ENCODE peak calls at places on chromosome 16, in six cellular contexts. One of them, this sample, is unnamed.

GRCh38 chr16:4226251-4227039 is 15.4 kb downstream of the SRL start:
- DNase-seq in transverse colon: no peak
- DNase-seq in sigmoid colon: no peak
- DNase-seq in ovary: no peak
- DNase-seq in A549: no peak
- DNase-seq in upper lobe of left lung: no peak
- DNase-seq in this sample: no peak

GRCh38 chr16:24753437-24753836 is 24.0 kb downstream of the TNRC6A start:
- DNase-seq in upper lobe of left lung: no peak
- DNase-seq in ovary: no peak
- DNase-seq in A549: no peak
- DNase-seq in transverse colon: no peak
- DNase-seq in sigmoid colon: no peak
- DNase-seq in this sample: no peak

GRCh38 chr16:85846461-85846860 is 47.0 kb downstream of the COX4I1 start:
- DNase-seq in ovary: no peak
- DNase-seq in upper lobe of left lung: no peak
- DNase-seq in A549: no peak
- DNase-seq in sigmoid colon: no peak
- DNase-seq in transverse colon: no peak
- DNase-seq in this sample: no peak

GRCh38 chr16:27407158-27407557 is 5.2 kb downstream of the IL21R start:
- DNase-seq in transverse colon: no peak
- DNase-seq in A549: no peak
- DNase-seq in ovary: no peak
- DNase-seq in upper lobe of left lung: no peak
- DNase-seq in sigmoid colon: no peak
- DNase-seq in this sample: no peak

GRCh38 chr16:54178491-54178976 is 108.1 kb downstream of the IRX3 start:
- DNase-seq in transverse colon: no peak
- DNase-seq in ovary: no peak
- DNase-seq in sigmoid colon: no peak
- DNase-seq in upper lobe of left lung: peak
- DNase-seq in A549: no peak
- DNase-seq in this sample: no peak

GRCh38 chr16:31032736-31033708 is at the start of gene STX4:
- DNase-seq in A549: peak
- DNase-seq in transverse colon: peak
- DNase-seq in sigmoid colon: peak
- DNase-seq in upper lobe of left lung: peak
- DNase-seq in ovary: peak
- DNase-seq in this sample: peak

GRCh38 chr16:14576069-14576468 is 54.0 kb downstream of the PARN start:
- DNase-seq in sigmoid colon: no peak
- DNase-seq in A549: no peak
- DNase-seq in ovary: no peak
- DNase-seq in upper lobe of left lung: no peak
- DNase-seq in transverse colon: no peak
- DNase-seq in this sample: no peak

GRCh38 chr16:59665618-59666220 is 931.6 kb upstream of the GOT2 start:
- DNase-seq in upper lobe of left lung: no peak
- DNase-seq in ovary: no peak
- DNase-seq in sigmoid colon: no peak
- DNase-seq in transverse colon: no peak
- DNase-seq in A549: no peak
- DNase-seq in this sample: no peak

GRCh38 chr16:85757341-85757822 is 6.5 kb upstream of the C16orf74 start:
- DNase-seq in upper lobe of left lung: no peak
- DNase-seq in sigmoid colon: no peak
- DNase-seq in A549: no peak
- DNase-seq in transverse colon: no peak
- DNase-seq in ovary: no peak
- DNase-seq in this sample: no peak

GRCh38 chr16:59892376-59892775 is 1158.3 kb upstream of the GOT2 start:
- DNase-seq in ovary: no peak
- DNase-seq in upper lobe of left lung: no peak
- DNase-seq in sigmoid colon: no peak
- DNase-seq in A549: no peak
- DNase-seq in transverse colon: no peak
- DNase-seq in this sample: no peak

GRCh38 chr16:87808108-87808507 is 42.3 kb upstream of the KLHDC4 start:
- DNase-seq in ovary: no peak
- DNase-seq in sigmoid colon: no peak
- DNase-seq in transverse colon: no peak
- DNase-seq in upper lobe of left lung: no peak
- DNase-seq in A549: no peak
- DNase-seq in this sample: no peak

GRCh38 chr16:30051518-30051917 is 14.0 kb upstream of the ALDOA start:
- DNase-seq in ovary: no peak
- DNase-seq in upper lobe of left lung: no peak
- DNase-seq in sigmoid colon: no peak
- DNase-seq in A549: no peak
- DNase-seq in transverse colon: no peak
- DNase-seq in this sample: no peak

GRCh38 chr16:56625943-56626654 is 518 bp downstream of the MT1E start:
- DNase-seq in sigmoid colon: peak
- DNase-seq in upper lobe of left lung: no peak
- DNase-seq in A549: no peak
- DNase-seq in ovary: peak
- DNase-seq in transverse colon: peak
- DNase-seq in this sample: no peak

GRCh38 chr16:75483222-75483621 is 12.0 kb downstream of the CHST6 start:
- DNase-seq in transverse colon: no peak
- DNase-seq in sigmoid colon: no peak
- DNase-seq in ovary: no peak
- DNase-seq in upper lobe of left lung: no peak
- DNase-seq in A549: no peak
- DNase-seq in this sample: no peak

GRCh38 chr16:10906914-10907756 is 30.1 kb downstream of the CIITA start:
- DNase-seq in upper lobe of left lung: peak
- DNase-seq in A549: no peak
- DNase-seq in sigmoid colon: no peak
- DNase-seq in ovary: no peak
- DNase-seq in transverse colon: no peak
- DNase-seq in this sample: no peak

GRCh38 chr16:66650707-66651473 is 45.7 kb downstream of the CMTM4 start:
- DNase-seq in sigmoid colon: peak
- DNase-seq in ovary: peak
- DNase-seq in A549: peak
- DNase-seq in upper lobe of left lung: no peak
- DNase-seq in transverse colon: peak
- DNase-seq in this sample: peak

GRCh38 chr16:30095166-30096078 is 591 bp downstream of the YPEL3 start:
- DNase-seq in sigmoid colon: no peak
- DNase-seq in upper lobe of left lung: peak
- DNase-seq in ovary: peak
- DNase-seq in A549: no peak
- DNase-seq in transverse colon: peak
- DNase-seq in this sample: no peak

GRCh38 chr16:65875362-65876199 is 490.9 kb upstream of the CDH5 start:
- DNase-seq in ovary: no peak
- DNase-seq in sigmoid colon: no peak
- DNase-seq in upper lobe of left lung: no peak
- DNase-seq in transverse colon: no peak
- DNase-seq in A549: no peak
- DNase-seq in this sample: no peak

GRCh38 chr16:80027007-80027965 is 426.7 kb upstream of the MAF start:
- DNase-seq in upper lobe of left lung: peak
- DNase-seq in transverse colon: peak
- DNase-seq in ovary: peak
- DNase-seq in A549: peak
- DNase-seq in sigmoid colon: peak
- DNase-seq in this sample: peak

GRCh38 chr16:82965808-82966207 is 339.0 kb downstream of the CDH13 start:
- DNase-seq in ovary: no peak
- DNase-seq in A549: no peak
- DNase-seq in sigmoid colon: no peak
- DNase-seq in transverse colon: no peak
- DNase-seq in upper lobe of left lung: no peak
- DNase-seq in this sample: no peak

GRCh38 chr16:87966685-87967185 is 15.5 kb downstream of the BANP start:
- DNase-seq in ovary: peak
- DNase-seq in sigmoid colon: peak
- DNase-seq in upper lobe of left lung: no peak
- DNase-seq in transverse colon: peak
- DNase-seq in A549: no peak
- DNase-seq in this sample: no peak

GRCh38 chr16:4698321-4699029 is 5.1 kb downstream of the NUDT16L1 start:
- DNase-seq in A549: no peak
- DNase-seq in sigmoid colon: no peak
- DNase-seq in transverse colon: no peak
- DNase-seq in ovary: no peak
- DNase-seq in upper lobe of left lung: peak
- DNase-seq in this sample: no peak

GRCh38 chr16:14640538-14640937 is 7.8 kb downstream of the BFAR start:
- DNase-seq in A549: no peak
- DNase-seq in sigmoid colon: no peak
- DNase-seq in upper lobe of left lung: no peak
- DNase-seq in ovary: no peak
- DNase-seq in transverse colon: peak
- DNase-seq in this sample: no peak

GRCh38 chr16:740459-740763 is 386 bp downstream of the CIAO3 start:
- DNase-seq in ovary: no peak
- DNase-seq in transverse colon: peak
- DNase-seq in upper lobe of left lung: peak
- DNase-seq in A549: no peak
- DNase-seq in sigmoid colon: no peak
- DNase-seq in this sample: no peak

GRCh38 chr16:741986-742629 is 1.3 kb upstream of the CIAO3 start:
- DNase-seq in upper lobe of left lung: peak
- DNase-seq in A549: no peak
- DNase-seq in sigmoid colon: no peak
- DNase-seq in ovary: no peak
- DNase-seq in transverse colon: no peak
- DNase-seq in this sample: no peak

GRCh38 chr16:743794-744500 is 3.1 kb upstream of the CIAO3 start:
- DNase-seq in A549: no peak
- DNase-seq in transverse colon: no peak
- DNase-seq in upper lobe of left lung: peak
- DNase-seq in sigmoid colon: no peak
- DNase-seq in ovary: no peak
- DNase-seq in this sample: no peak

GRCh38 chr16:739560-740458 is 988 bp downstream of the CIAO3 start:
- DNase-seq in ovary: no peak
- DNase-seq in transverse colon: no peak
- DNase-seq in upper lobe of left lung: peak
- DNase-seq in sigmoid colon: no peak
- DNase-seq in A549: no peak
- DNase-seq in this sample: no peak

GRCh38 chr16:740764-741505 is at the start of gene CIAO3:
- DNase-seq in upper lobe of left lung: peak
- DNase-seq in ovary: peak
- DNase-seq in sigmoid colon: peak
- DNase-seq in A549: peak
- DNase-seq in transverse colon: peak
- DNase-seq in this sample: peak
- TF ChIP-seq EP300 in upper lobe of left lung: no peak
- TF ChIP-seq EP300 in ovary: no peak
- TF ChIP-seq EP300 in sigmoid colon: no peak
- TF ChIP-seq EP300 in A549: no peak
- TF ChIP-seq EP300 in transverse colon: no peak
- TF ChIP-seq EP300 in this sample: peak

DNA sequence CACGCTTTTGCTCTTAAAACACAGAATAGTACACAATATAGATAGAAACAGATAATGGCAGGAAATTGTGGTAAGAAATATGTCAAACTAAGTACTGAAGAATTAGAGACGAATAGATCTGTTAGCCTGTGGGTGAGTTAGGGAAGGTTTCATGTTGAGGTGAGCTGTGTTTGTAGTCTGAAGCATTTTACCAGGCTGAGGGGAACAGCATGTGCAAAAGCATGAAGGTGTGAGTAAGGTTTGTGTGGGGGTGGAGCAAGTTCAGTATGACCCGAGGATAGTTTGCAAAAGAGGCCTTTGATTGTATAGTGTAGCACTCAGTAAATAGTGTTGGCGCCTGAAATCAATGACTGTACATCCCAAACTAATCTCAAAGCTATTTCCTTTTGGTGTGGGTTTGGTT is 13.8 kb downstream of the IGSF6 start:
- DNase-seq in A549: no peak
- DNase-seq in transverse colon: no peak
- DNase-seq in upper lobe of left lung: no peak
- DNase-seq in ovary: no peak
- DNase-seq in sigmoid colon: no peak
- DNase-seq in this sample: no peak
- TF ChIP-seq EP300 in A549: no peak
- TF ChIP-seq EP300 in transverse colon: no peak
- TF ChIP-seq EP300 in upper lobe of left lung: no peak
- TF ChIP-seq EP300 in ovary: no peak
- TF ChIP-seq EP300 in sigmoid colon: no peak
- TF ChIP-seq EP300 in this sample: no peak

DNA sequence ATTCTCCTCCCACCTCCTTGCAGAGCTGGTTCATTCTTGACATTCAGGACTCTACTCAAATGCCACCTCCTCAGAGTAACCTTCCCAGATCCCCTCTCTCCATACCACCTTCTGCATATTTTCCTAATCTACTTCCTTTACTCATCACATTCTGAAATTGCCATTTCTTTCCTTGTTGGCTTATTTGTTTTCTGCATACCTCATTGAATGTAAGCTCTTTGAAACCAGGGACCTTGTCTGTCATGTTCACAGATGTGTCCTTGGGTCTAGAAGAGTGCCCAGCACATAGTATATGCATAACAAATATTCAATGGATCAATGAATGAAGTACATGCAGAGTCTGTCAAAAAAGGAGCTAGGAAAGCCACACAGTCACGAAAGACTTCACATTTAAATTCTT is 7.8 kb upstream of the LONP2 start:
- DNase-seq in transverse colon: no peak
- DNase-seq in A549: no peak
- DNase-seq in sigmoid colon: no peak
- DNase-seq in upper lobe of left lung: no peak
- DNase-seq in ovary: no peak
- DNase-seq in this sample: no peak
- TF ChIP-seq EP300 in transverse colon: no peak
- TF ChIP-seq EP300 in A549: no peak
- TF ChIP-seq EP300 in sigmoid colon: no peak
- TF ChIP-seq EP300 in upper lobe of left lung: no peak
- TF ChIP-seq EP300 in ovary: no peak
- TF ChIP-seq EP300 in this sample: no peak

DNA sequence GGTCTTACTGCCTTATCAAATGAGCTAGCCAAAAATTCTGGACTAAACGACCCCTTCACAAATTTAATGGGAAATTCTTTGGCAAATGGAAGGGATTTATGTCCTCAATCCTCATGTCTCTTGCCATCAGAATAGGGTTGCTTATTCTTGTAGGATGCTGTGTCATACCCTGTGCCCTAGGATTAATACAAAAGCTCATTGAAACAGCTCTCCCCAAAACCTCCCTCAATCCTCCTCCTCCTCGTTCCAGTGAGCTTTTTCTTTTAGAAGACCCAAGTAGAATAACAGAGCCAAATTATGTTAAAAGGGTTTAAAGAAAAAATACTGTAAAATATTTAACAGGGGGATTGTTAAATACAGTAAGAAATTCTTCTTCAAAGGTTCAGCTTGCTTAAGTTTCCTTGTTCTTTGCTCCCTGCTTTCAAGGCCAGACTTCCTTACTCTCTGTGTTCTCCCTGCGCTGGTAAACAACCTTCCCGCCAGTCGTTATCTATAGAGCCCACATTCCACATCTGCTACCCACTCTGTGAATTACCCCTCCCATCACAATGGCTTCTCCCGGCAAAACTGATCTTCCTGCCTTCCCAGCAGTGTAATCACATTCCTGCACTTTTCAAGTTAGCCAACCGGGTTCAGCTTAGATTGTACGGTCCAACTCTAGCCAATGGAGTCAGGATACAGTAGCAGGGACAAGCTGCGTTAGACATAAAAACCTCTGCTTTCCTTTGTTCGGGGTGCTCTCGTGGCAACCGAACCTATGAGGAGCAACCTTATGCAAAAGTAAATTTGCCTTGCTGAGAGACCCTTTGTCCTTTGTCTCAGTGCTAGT is 9.7 kb downstream of the HPR start:
- DNase-seq in sigmoid colon: no peak
- DNase-seq in ovary: peak
- DNase-seq in A549: no peak
- DNase-seq in upper lobe of left lung: no peak
- DNase-seq in transverse colon: no peak
- DNase-seq in this sample: no peak
- TF ChIP-seq EP300 in sigmoid colon: no peak
- TF ChIP-seq EP300 in ovary: no peak
- TF ChIP-seq EP300 in A549: no peak
- TF ChIP-seq EP300 in upper lobe of left lung: no peak
- TF ChIP-seq EP300 in transverse colon: no peak
- TF ChIP-seq EP300 in this sample: no peak

This sample was measured in tibial nerve.